ENCODE peak calls at places on chromosomes 11 and 22, in six cellular contexts. One of them, this sample, is unnamed.

GRCh38 chr22:19891350-19892248 is 36.9 kb upstream of the GNB1L start:
- DNase-seq in astrocyte of the cerebellum: peak
- DNase-seq in T-helper 9 cell: peak
- DNase-seq in thoracic aorta: no peak
- DNase-seq in fibroblast of gingiva: no peak
- DNase-seq in A172: peak
- DNase-seq in this sample: no peak

GRCh38 chr22:19876941-19877625 is 22.4 kb upstream of the GNB1L start:
- DNase-seq in astrocyte of the cerebellum: no peak
- DNase-seq in thoracic aorta: no peak
- DNase-seq in T-helper 9 cell: no peak
- DNase-seq in fibroblast of gingiva: no peak
- DNase-seq in A172: no peak
- DNase-seq in this sample: no peak

GRCh38 chr11:2789791-2790580 is 90.2 kb upstream of the KCNQ1OT1 start:
- DNase-seq in astrocyte of the cerebellum: no peak
- DNase-seq in thoracic aorta: no peak
- DNase-seq in A172: no peak
- DNase-seq in fibroblast of gingiva: no peak
- DNase-seq in T-helper 9 cell: no peak
- DNase-seq in this sample: no peak

GRCh38 chr11:119486691-119487259 is 63.8 kb upstream of the THY1 start:
- DNase-seq in A172: no peak
- DNase-seq in astrocyte of the cerebellum: no peak
- DNase-seq in fibroblast of gingiva: no peak
- DNase-seq in T-helper 9 cell: no peak
- DNase-seq in thoracic aorta: no peak
- DNase-seq in this sample: no peak

GRCh38 chr22:46830001-46830715 is 67.7 kb downstream of the TBC1D22A start:
- DNase-seq in A172: peak
- DNase-seq in thoracic aorta: no peak
- DNase-seq in astrocyte of the cerebellum: peak
- DNase-seq in fibroblast of gingiva: peak
- DNase-seq in T-helper 9 cell: no peak
- DNase-seq in this sample: peak

GRCh38 chr22:25953919-25954318 is 211.9 kb downstream of the MYO18B start:
- DNase-seq in A172: no peak
- DNase-seq in astrocyte of the cerebellum: no peak
- DNase-seq in fibroblast of gingiva: no peak
- DNase-seq in thoracic aorta: no peak
- DNase-seq in T-helper 9 cell: no peak
- DNase-seq in this sample: no peak

GRCh38 chr11:116986521-116987105 is 111.6 kb downstream of the SIK3 start:
- DNase-seq in T-helper 9 cell: no peak
- DNase-seq in fibroblast of gingiva: peak
- DNase-seq in astrocyte of the cerebellum: peak
- DNase-seq in A172: peak
- DNase-seq in thoracic aorta: no peak
- DNase-seq in this sample: no peak

GRCh38 chr11:130873766-130874165 is 42.5 kb downstream of the SNX19 start:
- DNase-seq in T-helper 9 cell: no peak
- DNase-seq in fibroblast of gingiva: peak
- DNase-seq in A172: no peak
- DNase-seq in thoracic aorta: no peak
- DNase-seq in astrocyte of the cerebellum: no peak
- DNase-seq in this sample: no peak

GRCh38 chr11:116581349-116581748 is 191.4 kb downstream of the BUD13 start:
- DNase-seq in astrocyte of the cerebellum: no peak
- DNase-seq in thoracic aorta: no peak
- DNase-seq in A172: no peak
- DNase-seq in fibroblast of gingiva: no peak
- DNase-seq in T-helper 9 cell: no peak
- DNase-seq in this sample: no peak

GRCh38 chr11:828501-829115 is 889 bp downstream of the CRACR2B start:
- DNase-seq in astrocyte of the cerebellum: no peak
- DNase-seq in T-helper 9 cell: no peak
- DNase-seq in fibroblast of gingiva: no peak
- DNase-seq in A172: no peak
- DNase-seq in thoracic aorta: no peak
- DNase-seq in this sample: no peak

GRCh38 chr11:95345243-95345642 is 114.2 kb upstream of the SESN3 start:
- DNase-seq in A172: no peak
- DNase-seq in astrocyte of the cerebellum: no peak
- DNase-seq in T-helper 9 cell: no peak
- DNase-seq in thoracic aorta: no peak
- DNase-seq in fibroblast of gingiva: no peak
- DNase-seq in this sample: no peak

GRCh38 chr22:38740116-38740723 is 15.6 kb downstream of the SUN2 start:
- DNase-seq in A172: no peak
- DNase-seq in astrocyte of the cerebellum: no peak
- DNase-seq in T-helper 9 cell: no peak
- DNase-seq in thoracic aorta: no peak
- DNase-seq in fibroblast of gingiva: no peak
- DNase-seq in this sample: no peak

GRCh38 chr11:121513807-121514206 is 61.0 kb upstream of the SORL1-AS1 start:
- DNase-seq in thoracic aorta: no peak
- DNase-seq in A172: no peak
- DNase-seq in fibroblast of gingiva: no peak
- DNase-seq in T-helper 9 cell: no peak
- DNase-seq in astrocyte of the cerebellum: no peak
- DNase-seq in this sample: no peak

GRCh38 chr22:20803696-20804324 is 29.9 kb downstream of the SERPIND1 start:
- DNase-seq in fibroblast of gingiva: peak
- DNase-seq in astrocyte of the cerebellum: no peak
- DNase-seq in thoracic aorta: no peak
- DNase-seq in A172: no peak
- DNase-seq in T-helper 9 cell: no peak
- DNase-seq in this sample: no peak

GRCh38 chr11:19701421-19701820 is 11.2 kb upstream of the NAV2 start:
- DNase-seq in T-helper 9 cell: no peak
- DNase-seq in thoracic aorta: no peak
- DNase-seq in astrocyte of the cerebellum: no peak
- DNase-seq in fibroblast of gingiva: no peak
- DNase-seq in A172: no peak
- DNase-seq in this sample: no peak

GRCh38 chr11:113546757-113547507 is 71.7 kb upstream of the DRD2 start:
- DNase-seq in thoracic aorta: no peak
- DNase-seq in T-helper 9 cell: no peak
- DNase-seq in fibroblast of gingiva: no peak
- DNase-seq in astrocyte of the cerebellum: peak
- DNase-seq in A172: peak
- DNase-seq in this sample: peak

GRCh38 chr22:24066260-24066659 is 55.2 kb downstream of the CABIN1 start:
- DNase-seq in A172: no peak
- DNase-seq in thoracic aorta: no peak
- DNase-seq in fibroblast of gingiva: no peak
- DNase-seq in astrocyte of the cerebellum: no peak
- DNase-seq in T-helper 9 cell: no peak
- DNase-seq in this sample: no peak

GRCh38 chr22:22374163-22374562 is 129.6 kb downstream of the VPREB1 start:
- DNase-seq in A172: no peak
- DNase-seq in fibroblast of gingiva: no peak
- DNase-seq in thoracic aorta: no peak
- DNase-seq in T-helper 9 cell: no peak
- DNase-seq in astrocyte of the cerebellum: no peak
- DNase-seq in this sample: no peak

GRCh38 chr11:69114811-69115523 is 40.8 kb upstream of the SMIM38 start:
- DNase-seq in A172: no peak
- DNase-seq in fibroblast of gingiva: no peak
- DNase-seq in astrocyte of the cerebellum: no peak
- DNase-seq in T-helper 9 cell: no peak
- DNase-seq in thoracic aorta: no peak
- DNase-seq in this sample: no peak

GRCh38 chr11:1546536-1547466 is 25.3 kb downstream of the DUSP8 start:
- DNase-seq in A172: peak
- DNase-seq in thoracic aorta: no peak
- DNase-seq in T-helper 9 cell: peak
- DNase-seq in fibroblast of gingiva: no peak
- DNase-seq in astrocyte of the cerebellum: no peak
- DNase-seq in this sample: no peak

GRCh38 chr11:65432686-65433582 is 10.3 kb downstream of the NEAT1 start:
- DNase-seq in T-helper 9 cell: no peak
- DNase-seq in fibroblast of gingiva: peak
- DNase-seq in A172: peak
- DNase-seq in thoracic aorta: no peak
- DNase-seq in astrocyte of the cerebellum: no peak
- DNase-seq in this sample: no peak

GRCh38 chr11:124717421-124717785 is 22.3 kb upstream of the NRGN start:
- DNase-seq in fibroblast of gingiva: no peak
- DNase-seq in A172: no peak
- DNase-seq in thoracic aorta: no peak
- DNase-seq in astrocyte of the cerebellum: no peak
- DNase-seq in T-helper 9 cell: no peak
- DNase-seq in this sample: no peak